ENCODE peak calls at places on chromosomes 1 and 21, in six cellular contexts. Q is RWPE2, M is aorta, T is colonic mucosa, O is RWPE1, S is Peyer's patch. P is an unnamed sample.

GRCh38 chr1:61121631-61122030 is 39.3 kb downstream of the NFIA start:
- DNase-seq in O (no peak), Q (no peak), S (no peak), T (no peak), M (no peak), P (no peak)

GRCh38 chr1:42736152-42736551 is 3.9 kb downstream of the CLDN19 start:
- DNase-seq in O (peak), T (peak), S (peak), M (no peak), Q (no peak), P (no peak)

GRCh38 chr1:44348046-44348628 is 6.9 kb downstream of the ERI3 start:
- DNase-seq in T (no peak), O (no peak), S (no peak), Q (no peak), M (no peak), P (no peak)

GRCh38 chr1:118185083-118185899 is at the start of gene SPAG17:
- DNase-seq in S (peak), Q (no peak), O (no peak), T (peak), M (peak), P (no peak)

GRCh38 chr1:33696311-33696710 is 167.6 kb upstream of the HMGB4 start:
- DNase-seq in S (no peak), Q (no peak), O (no peak), M (no peak), T (no peak), P (no peak)

GRCh38 chr1:1116701-1117468 is 996 bp upstream of the C1orf159 start:
- DNase-seq in Q (peak), T (peak), M (peak), S (no peak), O (peak), P (peak)

GRCh38 chr1:47941609-47942237 is 55.5 kb downstream of the TRABD2B start:
- DNase-seq in T (no peak), M (no peak), O (peak), S (no peak), Q (no peak), P (no peak)

GRCh38 chr1:8382051-8382505 is 64.2 kb downstream of the SLC45A1 start:
- DNase-seq in O (no peak), M (no peak), T (no peak), Q (no peak), S (no peak), P (no peak)

GRCh38 chr1:212196355-212196754 is 88.9 kb upstream of the PPP2R5A start:
- DNase-seq in Q (no peak), S (no peak), M (no peak), T (no peak), O (no peak), P (no peak)

GRCh38 chr1:185050823-185051451 is 5.6 kb downstream of the RNF2 start:
- DNase-seq in M (no peak), S (no peak), O (no peak), Q (no peak), T (no peak), P (no peak)

GRCh38 chr1:67889466-67889865 is 56.2 kb upstream of the GNG12 start:
- DNase-seq in S (no peak), Q (no peak), T (no peak), M (no peak), O (no peak), P (no peak)

GRCh38 chr1:97379387-97380075 is 541.3 kb downstream of the DPYD start:
- DNase-seq in M (no peak), Q (no peak), O (no peak), T (no peak), S (no peak), P (no peak)

GRCh38 chr1:211703812-211704566 is 28.6 kb upstream of the NEK2 start:
- DNase-seq in M (no peak), O (no peak), S (no peak), T (no peak), Q (no peak), P (no peak)

GRCh38 chr1:232682248-232682647 is 52.3 kb upstream of the SIPA1L2 start:
- DNase-seq in S (peak), M (no peak), O (no peak), Q (no peak), T (peak), P (no peak)

GRCh38 chr1:8629241-8630091 is 188.0 kb downstream of the RERE start:
- DNase-seq in M (no peak), S (peak), Q (no peak), O (no peak), T (no peak), P (no peak)

GRCh38 chr1:96808186-96808585 is 86.6 kb downstream of the PTBP2 start:
- DNase-seq in Q (no peak), M (no peak), T (no peak), S (no peak), O (no peak), P (no peak)

GRCh38 chr1:170765712-170766330 is 101.9 kb downstream of the PRRX1 start:
- DNase-seq in O (peak), S (no peak), M (no peak), Q (no peak), T (no peak), P (no peak)

GRCh38 chr1:197683895-197684553 is 91.3 kb downstream of the DENND1B start:
- DNase-seq in S (no peak), T (no peak), O (peak), M (no peak), Q (no peak), P (no peak)

GRCh38 chr1:155537193-155537592 is 25.4 kb downstream of the ASH1L start:
- DNase-seq in M (no peak), S (no peak), Q (no peak), O (no peak), T (no peak), P (no peak)
- H3K27ac ChIP-seq in M (no peak), S (no peak), Q (no peak), O (no peak), T (peak), P (peak)

DNA sequence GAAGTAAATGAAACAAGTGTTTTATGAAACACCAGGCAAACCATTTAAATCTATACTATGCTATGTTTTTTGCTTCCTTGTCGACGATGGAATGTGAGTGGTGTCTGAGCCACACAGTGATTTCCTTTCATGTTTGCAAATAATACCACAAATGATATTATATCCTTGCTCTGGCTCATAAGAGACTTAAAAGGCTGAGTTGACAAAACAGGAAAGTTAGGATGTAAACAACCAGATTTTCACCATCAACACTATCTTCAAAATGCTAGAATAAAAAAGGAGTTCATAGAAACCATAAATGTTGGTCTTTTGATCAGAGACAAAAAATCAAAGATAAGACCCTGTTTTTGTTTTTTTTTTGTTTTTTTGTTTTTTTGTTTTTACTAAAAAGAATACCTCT is 17.8 kb upstream of the MAGI3 start:
- DNase-seq in Q (no peak), M (no peak), S (no peak), O (no peak), T (no peak), P (no peak)
- H3K27ac ChIP-seq in Q (no peak), M (no peak), S (no peak), O (no peak), T (no peak), P (no peak)

DNA sequence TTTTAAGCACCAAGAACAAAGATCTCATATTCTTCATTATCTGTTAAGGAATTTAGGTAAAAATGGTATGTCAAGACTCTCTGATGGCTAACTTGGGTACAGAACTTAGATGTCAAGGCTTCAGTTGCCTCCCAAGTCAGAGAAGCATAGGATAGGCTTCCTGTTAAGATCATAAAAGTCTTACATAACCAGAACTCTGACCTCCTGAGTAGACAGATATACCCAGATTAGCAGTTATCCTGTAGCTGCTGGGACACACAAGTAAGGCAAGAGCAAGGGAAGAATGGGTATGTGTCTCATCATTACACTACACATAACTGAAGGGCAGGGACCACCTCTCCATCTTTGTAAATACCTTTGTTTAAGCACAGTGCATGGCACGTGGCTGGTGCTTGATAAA is 15.4 kb upstream of the KLHL12 start:
- DNase-seq in O (no peak), M (no peak), T (no peak), S (no peak), Q (no peak), P (no peak)
- H3K27ac ChIP-seq in O (no peak), M (no peak), T (no peak), S (no peak), Q (no peak), P (no peak)

GRCh38 chr1:40895601-40896000 is 33.4 kb upstream of the CITED4 start:
- DNase-seq in S (no peak), O (no peak), M (no peak), Q (no peak), T (no peak), P (no peak)

GRCh38 chr1:40894455-40894854 is 32.3 kb upstream of the CITED4 start:
- DNase-seq in M (no peak), T (no peak), O (no peak), S (no peak), Q (no peak), P (no peak)

GRCh38 chr1:40897499-40897898 is 35.3 kb upstream of the CITED4 start:
- DNase-seq in M (no peak), T (no peak), Q (no peak), S (no peak), O (peak), P (no peak)

GRCh38 chr1:40898434-40898900 is 36.3 kb upstream of the CITED4 start:
- DNase-seq in Q (no peak), T (no peak), S (no peak), O (peak), M (no peak), P (no peak)

DNA sequence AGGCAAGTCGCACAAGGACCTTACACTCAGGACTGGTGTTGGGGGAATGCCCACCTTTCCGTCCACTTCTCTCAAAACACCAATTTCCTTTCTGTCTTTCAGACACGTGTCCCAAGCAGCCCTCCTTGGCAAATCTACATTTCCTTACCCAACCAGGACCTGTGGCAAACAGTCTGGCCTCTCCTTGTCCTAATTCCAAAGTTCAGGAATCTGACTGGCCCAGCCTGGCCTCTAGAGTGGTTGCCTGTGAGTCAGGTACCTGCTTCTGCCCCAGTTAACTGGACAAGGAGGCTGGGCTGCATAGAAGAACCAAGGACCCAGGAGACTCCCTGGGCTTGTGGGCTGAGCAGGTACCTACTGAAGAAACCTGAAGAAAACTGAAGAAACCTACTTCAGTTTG is 34.3 kb upstream of the CITED4 start:
- DNase-seq in Q (no peak), O (no peak), T (no peak), S (no peak), M (no peak), P (no peak)
- H3K27ac ChIP-seq in Q (peak), O (peak), T (no peak), S (no peak), M (no peak), P (no peak)

GRCh38 chr1:157499516-157499915 is 52.8 kb downstream of the FCRL5 start:
- DNase-seq in T (no peak), Q (no peak), S (no peak), O (no peak), M (no peak), P (no peak)
- H3K27ac ChIP-seq in T (peak), Q (no peak), S (peak), O (no peak), M (no peak), P (no peak)

DNA sequence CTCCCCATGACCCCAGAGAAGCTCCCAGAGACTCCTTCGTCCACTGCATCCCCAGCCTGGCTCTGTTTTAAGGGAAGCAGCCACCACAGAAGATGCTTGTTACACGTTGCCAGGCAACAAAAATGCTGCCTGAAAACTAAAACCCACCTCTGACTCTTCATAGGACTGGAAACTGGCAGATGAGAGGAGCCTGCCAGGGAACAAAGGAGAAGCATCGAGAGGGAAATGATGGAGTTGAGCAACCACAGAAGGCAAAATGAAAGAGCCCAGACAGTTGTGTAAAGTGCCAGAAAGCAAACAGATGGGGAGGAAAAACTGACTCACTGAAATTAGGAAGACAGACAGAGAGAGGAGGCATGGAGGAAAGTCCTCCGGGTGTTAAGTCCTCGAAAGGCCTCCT is 118.4 kb downstream of the KCNN3 start:
- DNase-seq in Q (no peak), T (no peak), M (no peak), S (no peak), O (no peak), P (no peak)
- H3K27ac ChIP-seq in Q (no peak), T (no peak), M (no peak), S (no peak), O (no peak), P (no peak)

GRCh38 chr21:42406201-42406601 is 2.5 kb downstream of the UBASH3A start:
- DNase-seq in T (no peak), S (no peak), Q (no peak), O (no peak), M (no peak), P (peak)

GRCh38 chr21:42404534-42404933 is 832 bp downstream of the UBASH3A start:
- DNase-seq in M (no peak), O (no peak), Q (no peak), S (no peak), T (no peak), P (no peak)

GRCh38 chr21:42407476-42407875 is 3.8 kb downstream of the UBASH3A start:
- DNase-seq in Q (no peak), S (no peak), T (no peak), O (no peak), M (no peak), P (no peak)

GRCh38 chr21:42405064-42406059 is 1.7 kb downstream of the UBASH3A start:
- DNase-seq in O (no peak), Q (no peak), S (no peak), M (no peak), T (no peak), P (no peak)

GRCh38 chr21:42406846-42407245 is 3.1 kb downstream of the UBASH3A start:
- DNase-seq in S (no peak), M (no peak), Q (no peak), O (no peak), T (no peak), P (no peak)
- H3K27ac ChIP-seq in S (peak), M (no peak), Q (no peak), O (no peak), T (no peak), P (peak)

DNA sequence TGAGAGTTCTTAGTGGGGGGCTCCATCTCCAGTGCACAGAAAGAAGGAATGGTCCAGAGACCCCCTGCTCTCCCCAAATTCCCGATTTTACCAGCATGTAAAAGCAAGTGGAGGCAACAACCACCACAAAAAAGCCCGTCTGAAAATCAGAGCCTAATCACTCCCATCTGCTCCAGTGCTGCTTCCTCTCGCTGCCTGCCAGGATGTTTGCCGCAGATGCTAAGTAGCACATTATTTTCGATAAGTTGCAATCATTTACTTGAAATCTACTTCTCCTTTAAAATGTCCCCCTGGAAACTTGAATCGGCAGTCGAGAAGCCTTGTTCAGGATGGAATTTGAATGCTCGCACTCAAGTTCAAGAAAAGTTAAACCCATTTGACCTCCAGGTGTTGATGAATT is 221.1 kb downstream of the PBX1 start:
- DNase-seq in M (no peak), O (no peak), T (no peak), S (no peak), Q (no peak), P (no peak)
- H3K27ac ChIP-seq in M (no peak), O (no peak), T (no peak), S (no peak), Q (no peak), P (no peak)

DNA sequence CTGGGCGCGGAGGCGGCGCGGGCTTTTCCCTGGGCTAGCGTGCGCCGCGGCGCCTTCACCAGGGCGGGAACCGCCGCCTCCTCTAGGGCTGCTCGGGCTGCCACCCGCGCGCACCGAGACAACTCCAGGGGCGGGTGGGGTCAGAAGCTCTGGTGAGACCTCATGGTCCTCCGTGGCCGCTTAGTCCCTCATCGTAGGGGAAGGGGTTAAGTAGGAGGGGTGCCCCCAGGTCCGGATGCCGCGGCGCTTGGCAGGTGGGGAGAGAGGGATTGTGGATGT is 559 bp downstream of the SERTAD4 start:
- DNase-seq in Q (no peak), S (no peak), T (peak), O (no peak), M (no peak), P (no peak)
- H3K27ac ChIP-seq in Q (peak), S (peak), T (peak), O (peak), M (peak), P (no peak)

GRCh38 chr21:34129971-34130597 is 56.7 kb downstream of the MRPS6 start:
- DNase-seq in O (no peak), Q (no peak), S (no peak), T (no peak), M (no peak), P (no peak)

GRCh38 chr21:34130598-34130985 is 57.2 kb downstream of the MRPS6 start:
- DNase-seq in O (no peak), T (no peak), S (no peak), Q (no peak), M (no peak), P (no peak)

GRCh38 chr21:34128124-34128523 is 54.7 kb downstream of the MRPS6 start:
- DNase-seq in O (no peak), Q (no peak), M (peak), T (no peak), S (no peak), P (no peak)

GRCh38 chr21:34129039-34129891 is 55.9 kb downstream of the MRPS6 start:
- DNase-seq in Q (no peak), M (peak), T (peak), O (peak), S (peak), P (peak)

GRCh38 chr21:34128674-34129038 is 55.3 kb downstream of the MRPS6 start:
- DNase-seq in T (no peak), O (no peak), S (no peak), M (no peak), Q (no peak), P (no peak)
- H3K27ac ChIP-seq in T (no peak), O (peak), S (peak), M (peak), Q (peak), P (peak)